ENCODE peak calls at places on chromosome 10, in six cellular contexts. F is CD4-positive, alpha-beta T cell; M is SJCRH30; G is IMR-90; C is aorta; D is prostate gland. I is an unnamed sample.

GRCh38 chr10:97889461-97890265 is 40.0 kb downstream of the GOLGA7B start:
- DNase-seq in C (peak; percentile 46), G (peak; percentile 28), M (peak; percentile 59), D (no peak), F (no peak), I (no peak)

GRCh38 chr10:91613411-91614253 is 19.2 kb downstream of the PPP1R3C start:
- DNase-seq in D (no peak), F (no peak), C (no peak), M (peak; percentile 67), G (peak; percentile 98), I (no peak)

GRCh38 chr10:1532636-1533035 is 204.7 kb downstream of the ADARB2 start:
- DNase-seq in D (no peak), F (no peak), G (no peak), M (no peak), C (no peak), I (no peak)

GRCh38 chr10:33388325-33388724 is 53.9 kb upstream of the NRP1 start:
- DNase-seq in M (no peak), F (no peak), D (no peak), G (no peak), C (no peak), I (no peak)

GRCh38 chr10:124701881-124702656 is 42.1 kb downstream of the FAM53B start:
- DNase-seq in G (peak; percentile 66), F (no peak), D (no peak), M (no peak), C (peak; percentile 81), I (no peak)

GRCh38 chr10:61452655-61453641 is at the start of gene TMEM26:
- DNase-seq in D (peak; percentile 11), C (peak; percentile 78), G (peak; percentile 30), M (no peak), F (no peak), I (no peak)

GRCh38 chr10:112261281-112261822 is 21.8 kb upstream of the TECTB start:
- DNase-seq in M (no peak), D (no peak), G (peak; percentile 77), F (no peak), C (no peak), I (no peak)

GRCh38 chr10:101725843-101726242 is 30.9 kb upstream of the FBXW4 start:
- DNase-seq in D (no peak), G (no peak), M (no peak), C (no peak), F (no peak), I (no peak)

GRCh38 chr10:5522913-5523560 is 1.7 kb upstream of the CALML3 start:
- DNase-seq in M (no peak), C (no peak), F (no peak), D (no peak), G (no peak), I (no peak)

GRCh38 chr10:88042162-88043100 is 179.0 kb downstream of the PTEN start:
- DNase-seq in M (peak; percentile 50), C (peak; percentile 69), F (no peak), G (peak; percentile 78), D (peak; percentile 73), I (no peak)

GRCh38 chr10:71461917-71462641 is 65.4 kb downstream of the CDH23 start:
- DNase-seq in G (no peak), C (no peak), F (no peak), D (no peak), M (no peak), I (no peak)

GRCh38 chr10:126417220-126417825 is 29.0 kb upstream of the ADAM12 start:
- DNase-seq in F (no peak), G (no peak), M (no peak), D (no peak), C (no peak), I (no peak)

GRCh38 chr10:114544045-114544659 is 113.9 kb downstream of the ABLIM1 start:
- DNase-seq in M (no peak), G (no peak), F (peak; percentile 67), D (no peak), C (no peak), I (peak; percentile 47)

GRCh38 chr10:23432161-23432560 is 6.7 kb upstream of the OTUD1 start:
- DNase-seq in G (no peak), D (no peak), M (no peak), F (no peak), C (no peak), I (no peak)

GRCh38 chr10:122709971-122710370 is 10.3 kb upstream of the C10orf120 start:
- DNase-seq in M (no peak), C (no peak), F (no peak), D (no peak), G (no peak), I (no peak)

GRCh38 chr10:13092446-13093102 is 7.4 kb upstream of the OPTN start:
- DNase-seq in D (no peak), F (no peak), C (no peak), G (no peak), M (no peak), I (no peak)

GRCh38 chr10:102375250-102375649 is 20.3 kb upstream of the NFKB2 start:
- DNase-seq in G (no peak), M (no peak), D (no peak), F (no peak), C (no peak), I (no peak)

GRCh38 chr10:68052463-68052862 is 22.6 kb downstream of the HERC4 start:
- DNase-seq in G (peak; percentile 29), D (no peak), C (no peak), F (no peak), M (no peak), I (no peak)

GRCh38 chr10:43390791-43391190 is 18.2 kb downstream of the HNRNPF start:
- DNase-seq in G (peak; percentile 49), C (peak; percentile 25), M (no peak), D (no peak), F (no peak), I (no peak)

GRCh38 chr10:63986536-63986935 is 465.3 kb downstream of the REEP3 start:
- DNase-seq in G (no peak), M (no peak), D (no peak), C (no peak), F (no peak), I (no peak)
- H3K9me3 ChIP-seq in G (peaks cover 2% of the 10 kb centered on the region), M (no peaks in the 10 kb centered on the region), D (no peaks in the 10 kb centered on the region), C (peaks cover 1% of the 10 kb centered on the region), F (no peaks in the 10 kb centered on the region), I (no peaks in the 10 kb centered on the region)

GRCh38 chr10:37816290-37816689 is 41.1 kb downstream of the ZNF248 start:
- DNase-seq in G (no peak), F (no peak), M (no peak), D (no peak), C (no peak), I (no peak)
- H3K9me3 ChIP-seq in G (peaks cover 19% of the 10 kb centered on the region), F (peaks cover 84% of the 10 kb centered on the region), M (no peaks in the 10 kb centered on the region), D (no peaks in the 10 kb centered on the region), C (peaks cover 21% of the 10 kb centered on the region), I (peaks cover 9% of the 10 kb centered on the region)

DNA sequence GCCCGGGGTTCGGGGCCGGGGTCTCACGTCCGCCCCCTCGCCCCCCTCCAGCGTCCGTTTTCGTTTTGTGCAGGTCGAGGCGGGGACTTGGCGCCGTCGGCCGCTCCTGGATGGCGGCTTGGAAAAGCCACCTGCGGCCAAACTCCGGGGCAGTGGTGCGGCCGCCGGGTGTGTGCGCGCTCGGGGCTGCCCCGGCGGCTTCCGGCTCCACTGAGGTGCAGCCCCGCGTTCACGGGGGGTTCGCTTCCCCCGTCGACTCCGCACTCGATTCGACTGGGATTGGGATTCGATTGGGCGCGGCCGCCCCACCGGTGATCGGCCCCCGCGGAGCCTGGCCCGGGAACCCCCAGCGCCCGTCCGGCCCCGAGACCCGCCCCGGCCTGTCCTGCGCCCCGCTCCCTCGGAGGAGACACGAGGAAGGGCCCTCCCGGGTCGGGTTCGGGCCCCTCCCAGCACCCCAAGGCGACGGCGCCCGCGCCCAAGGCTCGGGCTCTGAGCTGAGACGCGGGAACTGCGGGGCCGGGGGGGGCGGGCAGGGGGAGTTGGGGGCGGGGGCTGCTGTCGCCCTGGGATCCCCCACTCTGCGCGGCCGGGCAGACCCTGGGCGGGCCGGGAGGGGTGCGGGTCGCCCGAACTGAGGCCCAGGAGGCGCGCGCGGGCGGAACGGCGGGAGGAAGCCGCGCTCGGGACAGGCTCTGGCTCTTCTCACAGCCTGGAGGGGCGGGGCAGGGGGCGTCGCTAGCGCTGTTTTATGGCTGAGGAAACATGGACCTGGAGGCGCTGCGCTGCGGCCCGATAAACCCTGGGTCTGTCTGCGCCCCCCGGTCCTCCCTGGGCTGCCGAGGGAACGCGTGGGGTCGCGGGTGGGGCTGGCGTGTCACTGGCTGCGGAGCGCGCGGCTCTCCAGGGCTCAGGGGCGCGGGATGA is 1.6 kb upstream of the NKX6-2 start:
- DNase-seq in C (no peak), D (no peak), F (no peak), G (no peak), M (no peak), I (no peak)
- H3K9me3 ChIP-seq in C (peaks cover 2% of the 10 kb centered on the region), D (no peaks in the 10 kb centered on the region), F (no peaks in the 10 kb centered on the region), G (peaks cover 5% of the 10 kb centered on the region), M (no peaks in the 10 kb centered on the region), I (no peaks in the 10 kb centered on the region)

GRCh38 chr10:90133606-90134005 is 432.2 kb downstream of the KIF20B start:
- DNase-seq in M (no peak), G (no peak), F (no peak), C (no peak), D (no peak), I (no peak)

GRCh38 chr10:90138844-90139243 is 437.5 kb downstream of the KIF20B start:
- DNase-seq in F (no peak), D (no peak), M (peak; percentile 6), G (no peak), C (no peak), I (no peak)

GRCh38 chr10:90136731-90137316 is 435.4 kb downstream of the KIF20B start:
- DNase-seq in F (no peak), C (no peak), M (no peak), D (no peak), G (peak; percentile 2), I (no peak)
- H3K9me3 ChIP-seq in F (peaks cover 40% of the 10 kb centered on the region), C (peaks cover 5% of the 10 kb centered on the region), M (no peaks in the 10 kb centered on the region), D (no peaks in the 10 kb centered on the region), G (peaks cover 20% of the 10 kb centered on the region), I (peaks cover 4% of the 10 kb centered on the region)

GRCh38 chr10:72980348-72980747 is 25.7 kb upstream of the PLA2G12B start:
- DNase-seq in F (no peak), G (no peak), M (no peak), C (no peak), D (no peak), I (no peak)

GRCh38 chr10:72981882-72982529 is 27.4 kb upstream of the PLA2G12B start:
- DNase-seq in G (no peak), F (no peak), M (peak; percentile 20), D (no peak), C (no peak), I (no peak)

GRCh38 chr10:72976886-72977285 is 22.3 kb upstream of the PLA2G12B start:
- DNase-seq in M (no peak), G (no peak), F (no peak), D (no peak), C (no peak), I (no peak)

GRCh38 chr10:72981028-72981881 is 26.6 kb upstream of the PLA2G12B start:
- DNase-seq in D (no peak), G (no peak), M (peak; percentile 15), C (no peak), F (no peak), I (no peak)

GRCh38 chr10:72979709-72980108 is 25.1 kb upstream of the PLA2G12B start:
- DNase-seq in G (no peak), F (no peak), M (no peak), D (no peak), C (no peak), I (no peak)
- H3K9me3 ChIP-seq in G (peaks cover 6% of the 10 kb centered on the region), F (peaks cover 56% of the 10 kb centered on the region), M (peaks cover 4% of the 10 kb centered on the region), D (no peaks in the 10 kb centered on the region), C (peaks cover 3% of the 10 kb centered on the region), I (peaks cover 20% of the 10 kb centered on the region)

DNA sequence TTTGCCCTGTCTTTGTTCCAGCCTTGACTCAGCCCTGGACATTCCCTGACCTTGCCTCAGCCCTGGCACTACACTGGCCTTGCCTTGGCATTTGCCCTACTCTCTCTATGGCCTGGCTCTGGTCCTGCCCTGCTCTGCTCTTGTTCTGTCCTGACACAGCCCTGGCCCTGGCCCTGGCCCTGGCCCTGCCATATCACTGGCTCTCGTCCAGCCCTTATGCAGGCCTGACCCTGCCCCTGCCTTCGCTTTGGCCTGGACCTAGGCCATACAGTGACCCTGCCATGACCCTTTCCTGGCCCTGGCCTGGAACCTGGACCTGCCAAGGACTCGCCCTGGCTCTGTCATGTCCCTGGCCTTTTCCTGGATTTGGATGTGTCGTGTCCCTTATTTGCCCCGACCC is 646.0 kb downstream of the ZNF37A start:
- DNase-seq in F (no peak), M (no peak), D (no peak), C (no peak), G (no peak), I (no peak)
- H3K9me3 ChIP-seq in F (no peaks in the 10 kb centered on the region), M (no peaks in the 10 kb centered on the region), D (no peaks in the 10 kb centered on the region), C (peaks cover 1% of the 10 kb centered on the region), G (peaks cover 15% of the 10 kb centered on the region), I (no peaks in the 10 kb centered on the region)

I was measured in T-helper 17 cell.